ENCODE peak calls at places on chromosomes 3 and 15, in six cellular contexts. F is fibroblast of lung, B is lower leg skin, Z is progenitor cell of endocrine pancreas, E is esophagus squamous epithelium, R is nephron progenitor cell. S is an unnamed sample.

GRCh38 chr3:160941885-160942494 is 163.2 kb downstream of the B3GALNT1 start:
- DNase-seq in F (peak; percentile 49), B (peak; percentile 85), Z (peak; percentile 26), E (no peak), R (peak; percentile 75), S (peak; percentile 53)

GRCh38 chr3:73716418-73716817 is 91.7 kb upstream of the PDZRN3 start:
- DNase-seq in F (peak; percentile 65), B (no peak), Z (no peak), E (no peak), R (no peak), S (no peak)

GRCh38 chr3:128845695-128846491 is 33.5 kb upstream of the ACAD9 start:
- DNase-seq in F (peak; percentile 60), B (peak; percentile 45), Z (peak; percentile 65), E (no peak), R (peak; percentile 92), S (peak; percentile 67)

GRCh38 chr3:187750041-187750512 is 4.8 kb upstream of the BCL6 start:
- DNase-seq in F (peak; percentile 60), B (no peak), Z (peak; percentile 53), E (no peak), R (peak; percentile 38), S (peak; percentile 72)

GRCh38 chr3:146889616-146890015 is 284.5 kb upstream of the PLSCR5 start:
- DNase-seq in F (no peak), B (no peak), Z (no peak), E (no peak), R (no peak), S (no peak)

GRCh38 chr15:87200149-87200548 is 1056.4 kb downstream of the NTRK3 start:
- DNase-seq in F (no peak), B (no peak), Z (no peak), E (no peak), R (no peak), S (no peak)

GRCh38 chr3:127734754-127735473 is 62.2 kb downstream of the ABTB1 start:
- DNase-seq in F (peak; percentile 99), B (peak; percentile 31), Z (no peak), E (no peak), R (no peak), S (no peak)

GRCh38 chr3:148084931-148085330 is 612.8 kb upstream of the AGTR1 start:
- DNase-seq in F (no peak), B (no peak), Z (no peak), E (no peak), R (no peak), S (no peak)

GRCh38 chr3:115325539-115325938 is 178.5 kb upstream of the ZBTB20 start:
- DNase-seq in F (peak; percentile 61), B (no peak), Z (peak; percentile 44), E (no peak), R (peak; percentile 71), S (no peak)

GRCh38 chr3:170584585-170585007 is 1.3 kb downstream of the SLC7A14 start:
- DNase-seq in F (peak; percentile 56), B (peak; percentile 22), Z (peak; percentile 80), E (no peak), R (peak; percentile 98), S (no peak)

GRCh38 chr3:178036745-178037144 is 499.5 kb upstream of the KCNMB2 start:
- DNase-seq in F (peak; percentile 83), B (no peak), Z (no peak), E (no peak), R (no peak), S (no peak)

GRCh38 chr3:150790621-150791020 is 27.7 kb upstream of the SIAH2 start:
- DNase-seq in F (no peak), B (no peak), Z (no peak), E (no peak), R (no peak), S (no peak)

GRCh38 chr3:177928156-177928555 is 608.1 kb upstream of the KCNMB2 start:
- DNase-seq in F (peak; percentile 76), B (no peak), Z (no peak), E (no peak), R (no peak), S (no peak)

GRCh38 chr15:48440084-48440483 is 108.9 kb downstream of the DUT start:
- DNase-seq in F (peak; percentile 96), B (peak; percentile 38), Z (no peak), E (no peak), R (peak; percentile 4), S (peak; percentile 49)

GRCh38 chr3:194619741-194620140 is 13.5 kb downstream of the TMEM44 start:
- DNase-seq in F (no peak), B (no peak), Z (no peak), E (no peak), R (no peak), S (no peak)

GRCh38 chr15:40456738-40457137 is 14.0 kb upstream of the CHST14 start:
- DNase-seq in F (no peak), B (no peak), Z (no peak), E (no peak), R (no peak), S (no peak)

GRCh38 chr3:49867871-49868321 is 1.8 kb downstream of the CAMKV start:
- DNase-seq in F (peak; percentile 25), B (no peak), Z (peak; percentile 51), E (no peak), R (peak; percentile 83), S (no peak)

GRCh38 chr15:37076543-37076942 is 23.8 kb downstream of the MEIS2 start:
- DNase-seq in F (peak; percentile 70), B (no peak), Z (no peak), E (no peak), R (no peak), S (no peak)

GRCh38 chr3:121883507-121883906 is 10.7 kb upstream of the SLC15A2 start:
- DNase-seq in F (peak; percentile 18), B (no peak), Z (no peak), E (no peak), R (no peak), S (no peak)

GRCh38 chr3:127168271-127168670 is 24.7 kb upstream of the PRR23E start:
- DNase-seq in F (no peak), B (no peak), Z (no peak), E (no peak), R (no peak), S (peak; percentile 37)

GRCh38 chr3:13137808-13138565 is 64.8 kb upstream of the IQSEC1 start:
- DNase-seq in F (no peak), B (no peak), Z (no peak), E (no peak), R (no peak), S (no peak)

GRCh38 chr3:183301937-183302580 is 49.0 kb downstream of the B3GNT5 start:
- DNase-seq in F (peak; percentile 25), B (no peak), Z (no peak), E (no peak), R (no peak), S (no peak)

GRCh38 chr15:93829115-93829849 is 402.1 kb upstream of the MCTP2 start:
- DNase-seq in F (peak; percentile 87), B (peak; percentile 69), Z (no peak), E (no peak), R (no peak), S (no peak)

GRCh38 chr15:68602484-68603240 is 23.9 kb downstream of the CORO2B start:
- DNase-seq in F (no peak), B (no peak), Z (no peak), E (no peak), R (no peak), S (no peak)

GRCh38 chr3:185400340-185400667 is 37.4 kb downstream of the MAP3K13 start:
- DNase-seq in F (peak; percentile 23), B (no peak), Z (no peak), E (no peak), R (no peak), S (no peak)

GRCh38 chr3:60160105-60160791 is 1091.0 kb downstream of the FHIT start:
- DNase-seq in F (no peak), B (no peak), Z (no peak), E (no peak), R (no peak), S (no peak)

GRCh38 chr3:38581774-38582173 is 67.7 kb downstream of the SCN5A start:
- DNase-seq in F (no peak), B (no peak), Z (no peak), E (no peak), R (no peak), S (no peak)

GRCh38 chr3:171566803-171567422 is 106.7 kb upstream of the TNIK start:
- DNase-seq in F (peak; percentile 30), B (no peak), Z (no peak), E (no peak), R (peak; percentile 23), S (no peak)

GRCh38 chr3:52704611-52705437 is 767 bp downstream of the GLT8D1 start:
- DNase-seq in F (peak; percentile 48), B (peak; percentile 25), Z (no peak), E (no peak), R (peak; percentile 17), S (no peak)

GRCh38 chr15:90807074-90807646 is 61.2 kb upstream of the FURIN start:
- DNase-seq in F (no peak), B (no peak), Z (no peak), E (no peak), R (no peak), S (no peak)

GRCh38 chr15:67002379-67002778 is 63.0 kb upstream of the SMAD3 start:
- DNase-seq in F (no peak), B (no peak), Z (no peak), E (no peak), R (no peak), S (no peak)

GRCh38 chr15:58495836-58496501 is 64.2 kb downstream of the LIPC start:
- DNase-seq in F (no peak), B (no peak), Z (no peak), E (no peak), R (no peak), S (no peak)

DNA sequence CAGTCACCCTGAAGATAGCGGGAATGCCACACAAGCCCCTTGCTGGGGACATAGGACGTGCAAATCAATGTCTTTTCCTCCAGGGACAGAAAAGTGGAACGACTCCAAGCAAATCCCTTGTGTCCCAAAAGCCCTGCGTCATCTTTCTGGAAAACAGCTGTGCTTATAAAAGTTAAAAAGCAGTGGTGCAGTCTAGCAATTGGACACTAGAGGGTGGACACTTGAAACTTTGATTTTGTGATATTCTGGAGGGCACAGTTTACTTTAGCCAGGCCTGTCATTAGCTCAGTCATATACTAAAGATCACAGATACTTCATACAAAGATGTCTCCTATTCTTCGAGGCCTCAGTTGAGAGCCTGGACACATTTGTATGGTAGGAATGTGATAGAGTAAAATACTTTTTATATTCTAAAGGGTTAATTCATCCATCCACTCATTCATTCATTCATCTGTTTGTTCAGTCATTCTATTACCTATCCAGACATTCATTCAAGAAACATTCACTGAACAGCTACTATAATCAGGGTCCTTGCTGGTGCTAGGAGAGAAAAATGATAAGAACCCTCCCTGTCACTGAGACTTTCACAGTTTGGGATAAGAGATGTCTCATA is 63.8 kb upstream of the ANKRD34C start:
- DNase-seq in F (peak; percentile 4), B (no peak), Z (no peak), E (no peak), R (no peak), S (no peak)
- TF ChIP-seq CTCF in F (peak; percentile 48), B (no peak), Z (peak; percentile 60), E (no peak), R (peak; percentile 44), S (peak; percentile 33)

GRCh38 chr15:64334530-64334929 is 21.4 kb downstream of the CSNK1G1 start:
- DNase-seq in F (no peak), B (no peak), Z (no peak), E (no peak), R (no peak), S (no peak)
- TF ChIP-seq CTCF in F (no peak), B (no peak), Z (no peak), E (no peak), R (no peak), S (no peak)

GRCh38 chr15:49606594-49606993 is 14.0 kb downstream of the FAM227B start:
- DNase-seq in F (no peak), B (no peak), Z (no peak), E (no peak), R (no peak), S (no peak)
- TF ChIP-seq CTCF in F (peak; percentile 31), B (no peak), Z (no peak), E (no peak), R (no peak), S (no peak)

GRCh38 chr3:123169930-123170329 is 31.8 kb upstream of the SEC22A start:
- DNase-seq in F (no peak), B (no peak), Z (no peak), E (no peak), R (no peak), S (no peak)
- TF ChIP-seq CTCF in F (no peak), B (no peak), Z (no peak), E (no peak), R (no peak), S (no peak)